ENCODE peak calls at places on chromosome 1, in eight cellular contexts. C, F, E, K, M, Y, T and A are unnamed samples.

GRCh38 chr1:8506995-8507615 is 189.2 kb downstream of the SLC45A1 start:
- DNase-seq in C (no peak), F (no peak), E (no peak), K (no peak), M (no peak), Y (no peak), T (no peak), A (no peak)

GRCh38 chr1:116334868-116335649 is 38.0 kb upstream of the ATP1A1 start:
- DNase-seq in C (no peak), F (no peak), E (no peak), K (no peak), M (no peak), Y (no peak), T (no peak), A (no peak)

GRCh38 chr1:82491301-82491986 is 690.7 kb downstream of the ADGRL2 start:
- DNase-seq in C (no peak), F (peak; percentile 40), E (no peak), K (no peak), M (no peak), Y (no peak), T (no peak), A (no peak)

GRCh38 chr1:174230399-174230798 is 71.1 kb downstream of the RABGAP1L start:
- DNase-seq in C (peak; percentile 42), F (no peak), E (no peak), K (no peak), M (no peak), Y (no peak), T (no peak), A (no peak)

GRCh38 chr1:56459260-56459659 is 120.1 kb downstream of the PLPP3 start:
- DNase-seq in C (no peak), F (no peak), E (no peak), K (no peak), M (no peak), Y (no peak), T (no peak), A (no peak)

GRCh38 chr1:183610053-183610452 is 19.8 kb upstream of the NCF2 start:
- DNase-seq in C (no peak), F (no peak), E (no peak), K (no peak), M (no peak), Y (no peak), T (no peak), A (no peak)

GRCh38 chr1:12384836-12385456 is 155.1 kb downstream of the VPS13D start:
- DNase-seq in C (no peak), F (no peak), E (no peak), K (no peak), M (no peak), Y (no peak), T (no peak), A (no peak)

GRCh38 chr1:189289346-189289745 is 1188.3 kb downstream of the BRINP3 start:
- DNase-seq in C (no peak), F (no peak), E (no peak), K (no peak), M (no peak), Y (no peak), T (no peak), A (no peak)

GRCh38 chr1:180415985-180416633 is 86.3 kb downstream of the ACBD6 start:
- DNase-seq in C (no peak), F (no peak), E (no peak), K (no peak), M (no peak), Y (no peak), T (no peak), A (no peak)

GRCh38 chr1:58249729-58250586 is 296.6 kb downstream of the OMA1 start:
- DNase-seq in C (peak; percentile 38), F (peak; percentile 13), E (peak; percentile 77), K (peak; percentile 50), M (no peak), Y (no peak), T (no peak), A (no peak)

GRCh38 chr1:1162597-1163537 is 10.8 kb upstream of the TTLL10 start:
- DNase-seq in C (no peak), F (no peak), E (peak; percentile 93), K (no peak), M (no peak), Y (peak; percentile 89), T (no peak), A (no peak)

GRCh38 chr1:183936791-183937190 is 100.7 kb downstream of the COLGALT2 start:
- DNase-seq in C (no peak), F (no peak), E (no peak), K (no peak), M (no peak), Y (no peak), T (no peak), A (no peak)

GRCh38 chr1:205505791-205506190 is 1.3 kb downstream of the CDK18 start:
- DNase-seq in C (no peak), F (peak; percentile 51), E (no peak), K (peak; percentile 67), M (no peak), Y (peak; percentile 53), T (peak; percentile 74), A (peak; percentile 51)

GRCh38 chr1:214939180-214939579 is 143.4 kb upstream of the KCNK2 start:
- DNase-seq in C (no peak), F (no peak), E (no peak), K (no peak), M (no peak), Y (no peak), T (no peak), A (no peak)

GRCh38 chr1:66365628-66366027 is 168.3 kb upstream of the SGIP1 start:
- DNase-seq in C (no peak), F (no peak), E (no peak), K (no peak), M (no peak), Y (no peak), T (no peak), A (no peak)

GRCh38 chr1:234782057-234782800 is 172.3 kb upstream of the IRF2BP2 start:
- DNase-seq in C (no peak), F (no peak), E (no peak), K (no peak), M (no peak), Y (no peak), T (peak; percentile 57), A (no peak)

GRCh38 chr1:25369241-25369640 is 31.1 kb downstream of the TMEM50A start:
- DNase-seq in C (no peak), F (no peak), E (no peak), K (no peak), M (no peak), Y (no peak), T (no peak), A (no peak)
- TF ChIP-seq CTCF in C (no peak), F (no peak), E (no peak), K (no peak), M (no peak), Y (no peak), T (no peak), A (no peak)

DNA sequence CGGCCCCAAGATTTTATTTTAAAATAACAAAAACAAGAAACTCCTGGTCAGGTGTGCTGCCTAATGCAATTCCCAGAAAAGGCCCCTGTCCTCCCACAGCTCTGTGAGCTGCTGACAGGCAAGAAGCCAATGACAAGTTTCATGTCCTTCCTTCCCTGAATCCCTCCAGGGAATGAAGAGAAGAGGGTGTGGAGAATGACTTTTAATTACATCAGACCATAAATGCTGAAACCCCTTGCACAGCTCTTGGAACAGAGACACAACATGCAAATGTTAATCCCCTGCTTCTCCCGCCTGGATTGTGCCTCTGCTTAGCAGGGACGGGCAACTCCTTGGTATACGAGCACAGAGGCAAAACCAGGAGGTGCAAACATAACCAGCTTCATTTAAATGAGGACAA is 228.1 kb upstream of the CAMK1G start:
- DNase-seq in C (no peak), F (no peak), E (no peak), K (no peak), M (no peak), Y (no peak), T (no peak), A (no peak)
- H3K27ac ChIP-seq in C (no peak overlapping the region), F (no peak overlapping the region), E (no peak overlapping the region), K (no peak overlapping the region), M (no peak overlapping the region), Y (no peak overlapping the region), T (no peak overlapping the region), A (no peak overlapping the region)

GRCh38 chr1:18001725-18002124 is 105.9 kb upstream of the IGSF21 start:
- DNase-seq in C (no peak), F (no peak), E (no peak), K (no peak), M (no peak), Y (no peak), T (no peak), A (no peak)

GRCh38 chr1:18004257-18004656 is 103.3 kb upstream of the IGSF21 start:
- DNase-seq in C (no peak), F (no peak), E (no peak), K (no peak), M (no peak), Y (peak; percentile 26), T (no peak), A (no peak)

GRCh38 chr1:18008116-18008515 is 99.5 kb upstream of the IGSF21 start:
- DNase-seq in C (no peak), F (no peak), E (no peak), K (no peak), M (no peak), Y (no peak), T (no peak), A (no peak)

GRCh38 chr1:18007391-18008106 is 100.0 kb upstream of the IGSF21 start:
- DNase-seq in C (no peak), F (no peak), E (no peak), K (peak; percentile 71), M (no peak), Y (no peak), T (no peak), A (no peak)

DNA sequence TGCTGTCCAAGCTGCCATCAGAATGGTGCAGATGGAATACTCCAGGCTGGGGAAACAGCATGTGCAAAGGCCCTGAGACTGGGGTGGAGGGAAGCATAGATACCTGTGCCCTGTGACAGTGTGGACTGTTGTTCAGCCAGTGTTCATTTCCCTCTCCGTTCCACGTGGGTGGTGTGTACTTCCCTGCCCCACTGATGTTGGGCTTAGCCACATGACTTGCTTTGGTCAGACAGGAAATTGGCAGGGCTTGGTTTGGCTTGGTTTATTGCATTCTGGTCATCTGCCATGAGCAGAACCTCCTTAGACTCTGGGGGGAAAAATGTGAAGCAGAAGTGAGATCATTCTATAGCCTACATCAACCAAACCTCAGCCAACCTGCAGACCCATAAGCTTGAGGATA is 102.4 kb upstream of the IGSF21 start:
- DNase-seq in C (no peak), F (no peak), E (no peak), K (no peak), M (no peak), Y (no peak), T (no peak), A (no peak)
- H3K27me3 ChIP-seq in C (no peaks in the 10 kb centered on the region), F (no peaks in the 10 kb centered on the region), E (no peaks in the 10 kb centered on the region), K (peaks cover 8% of the 10 kb centered on the region), M (peaks cover 8% of the 10 kb centered on the region), Y (no peaks in the 10 kb centered on the region), T (no peaks in the 10 kb centered on the region), A (no peaks in the 10 kb centered on the region)

DNA sequence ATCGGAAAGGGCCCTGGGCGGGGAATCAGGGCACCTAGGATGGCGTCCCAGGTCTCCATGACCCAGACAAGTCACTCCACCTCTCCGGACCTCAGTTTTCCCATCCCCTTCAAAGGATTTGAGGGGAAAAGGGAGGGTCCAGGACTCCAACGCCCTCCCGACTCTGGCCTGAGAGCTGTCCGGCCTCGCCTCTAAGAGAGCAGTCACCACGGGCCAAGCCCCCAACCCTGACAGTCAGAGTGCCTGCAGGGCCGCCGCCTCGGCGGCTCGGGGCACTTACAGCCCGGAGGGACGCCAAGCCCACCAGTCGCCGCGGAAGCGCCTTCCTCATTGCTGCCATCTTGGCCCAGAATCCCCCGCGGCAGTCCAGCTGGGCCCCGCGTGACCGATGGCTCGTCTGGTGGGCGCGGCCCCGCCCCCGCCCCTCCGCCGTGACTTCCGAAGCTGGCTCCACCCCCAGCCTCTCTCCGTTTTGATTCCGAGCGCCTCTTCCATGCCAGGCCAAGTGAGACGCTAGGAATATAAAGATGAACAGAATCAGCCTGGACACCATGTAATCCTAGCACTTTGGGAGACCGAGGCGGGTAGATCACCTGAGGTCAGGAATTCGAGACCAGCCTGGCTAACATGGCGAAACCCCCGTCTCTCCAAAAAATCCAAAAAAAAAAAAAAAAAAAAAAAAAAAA is at the start of gene HMGCL:
- DNase-seq in C (peak; percentile 85), F (peak; percentile 91), E (peak; percentile 96), K (peak; percentile 95), M (peak; percentile 82), Y (peak; percentile 88), T (peak; percentile 89), A (peak; percentile 70)
- TF ChIP-seq CTCF in C (no peak), F (peak; percentile 26), E (no peak), K (no peak), M (no peak), Y (peak; percentile 8), T (no peak), A (no peak)